ENCODE peak calls at places on chromosomes 2 and 18, in five cellular contexts. One of them, this sample, is unnamed.

GRCh38 chr2:69643602-69644505 is at the start of gene AAK1:
- DNase-seq in PC-3: peak
- DNase-seq in thoracic aorta: peak
- DNase-seq in SK-N-SH: peak
- DNase-seq in GM12865: peak
- DNase-seq in this sample: peak

GRCh38 chr2:216082388-216082733 is 642 bp downstream of the TMEM169 start:
- DNase-seq in PC-3: no peak
- DNase-seq in SK-N-SH: peak
- DNase-seq in GM12865: no peak
- DNase-seq in thoracic aorta: no peak
- DNase-seq in this sample: no peak

GRCh38 chr2:173264603-173265366 is 89.9 kb upstream of the CDCA7 start:
- DNase-seq in PC-3: no peak
- DNase-seq in SK-N-SH: no peak
- DNase-seq in thoracic aorta: no peak
- DNase-seq in GM12865: peak
- DNase-seq in this sample: no peak

GRCh38 chr2:88400398-88400797 is 52.1 kb downstream of the FOXI3 start:
- DNase-seq in SK-N-SH: peak
- DNase-seq in GM12865: no peak
- DNase-seq in PC-3: no peak
- DNase-seq in thoracic aorta: no peak
- DNase-seq in this sample: no peak

GRCh38 chr2:119476301-119477117 is 44.9 kb downstream of the TMEM37 start:
- DNase-seq in thoracic aorta: no peak
- DNase-seq in PC-3: peak
- DNase-seq in GM12865: peak
- DNase-seq in SK-N-SH: peak
- DNase-seq in this sample: peak

GRCh38 chr2:214193943-214194342 is 216.9 kb upstream of the VWC2L start:
- DNase-seq in SK-N-SH: no peak
- DNase-seq in GM12865: no peak
- DNase-seq in PC-3: peak
- DNase-seq in thoracic aorta: no peak
- DNase-seq in this sample: no peak

GRCh38 chr2:46305767-46306166 is 8.6 kb downstream of the EPAS1 start:
- DNase-seq in GM12865: no peak
- DNase-seq in SK-N-SH: no peak
- DNase-seq in thoracic aorta: no peak
- DNase-seq in PC-3: no peak
- DNase-seq in this sample: no peak

GRCh38 chr18:56068030-56068671 is 480.2 kb upstream of the TCF4 start:
- DNase-seq in SK-N-SH: peak
- DNase-seq in GM12865: no peak
- DNase-seq in PC-3: peak
- DNase-seq in thoracic aorta: no peak
- DNase-seq in this sample: no peak

GRCh38 chr2:201452058-201452736 is 657 bp downstream of the STRADB start:
- DNase-seq in GM12865: no peak
- DNase-seq in PC-3: peak
- DNase-seq in SK-N-SH: no peak
- DNase-seq in thoracic aorta: no peak
- DNase-seq in this sample: no peak
- H3K4me3 ChIP-seq in GM12865: peak
- H3K4me3 ChIP-seq in PC-3: peak
- H3K4me3 ChIP-seq in SK-N-SH: peak
- H3K4me3 ChIP-seq in thoracic aorta: peak
- H3K4me3 ChIP-seq in this sample: peak

DNA sequence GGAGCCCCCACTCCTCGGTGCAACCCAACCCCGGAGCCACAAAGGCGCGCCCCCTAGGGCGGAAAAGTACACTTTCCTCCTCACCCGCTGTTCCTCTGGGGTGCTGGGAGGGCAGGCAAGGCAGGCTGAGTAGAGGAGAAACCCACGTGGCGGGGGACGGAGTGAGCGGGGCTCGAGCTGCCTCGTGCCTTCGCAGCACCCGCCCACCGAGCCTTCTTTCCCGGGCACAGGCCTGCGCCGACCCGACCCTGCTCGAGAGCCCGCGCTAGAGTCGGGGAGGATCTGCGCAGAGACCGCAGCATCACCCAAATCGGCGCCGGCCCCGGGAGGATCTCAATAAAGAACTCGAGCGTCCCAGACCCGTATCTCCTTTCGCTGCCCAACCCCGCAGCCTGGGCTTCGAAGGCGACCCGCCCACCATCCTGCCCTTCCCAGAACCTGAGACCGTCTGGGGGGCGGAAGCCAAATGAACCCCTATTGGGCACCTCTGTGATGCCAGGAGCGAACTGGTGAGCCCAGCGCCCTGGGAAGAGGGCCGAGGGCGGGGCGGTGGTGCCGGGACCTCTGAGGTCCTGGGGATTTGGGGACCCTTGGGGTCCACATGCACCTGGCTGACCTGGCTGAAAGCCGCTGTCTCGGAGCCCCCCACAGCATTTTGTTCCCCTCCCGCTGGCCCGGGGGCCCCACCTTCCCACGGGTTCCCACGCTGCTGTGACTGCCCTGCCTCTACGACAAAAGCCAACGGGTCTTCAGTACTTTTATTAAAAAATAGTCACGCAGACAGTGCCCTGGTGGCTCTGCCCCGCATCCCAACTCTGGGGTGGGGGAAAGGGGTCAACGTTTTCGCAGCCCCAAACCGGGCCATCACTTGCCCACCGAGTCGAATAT is 1.3 kb downstream of the UCN start:
- DNase-seq in SK-N-SH: peak
- DNase-seq in thoracic aorta: no peak
- DNase-seq in GM12865: no peak
- DNase-seq in PC-3: no peak
- DNase-seq in this sample: no peak
- TF ChIP-seq CTCF in SK-N-SH: no peak
- TF ChIP-seq CTCF in thoracic aorta: no peak
- TF ChIP-seq CTCF in GM12865: no peak
- TF ChIP-seq CTCF in PC-3: no peak
- TF ChIP-seq CTCF in this sample: no peak

GRCh38 chr2:112584891-112585250 is 462 bp downstream of the CHCHD5 start:
- DNase-seq in SK-N-SH: no peak
- DNase-seq in GM12865: no peak
- DNase-seq in thoracic aorta: no peak
- DNase-seq in PC-3: no peak
- DNase-seq in this sample: peak

GRCh38 chr2:112583497-112584133 is 794 bp upstream of the CHCHD5 start:
- DNase-seq in SK-N-SH: peak
- DNase-seq in GM12865: peak
- DNase-seq in PC-3: peak
- DNase-seq in thoracic aorta: no peak
- DNase-seq in this sample: no peak

GRCh38 chr2:112584134-112584890 is at the start of gene CHCHD5:
- DNase-seq in SK-N-SH: peak
- DNase-seq in PC-3: peak
- DNase-seq in thoracic aorta: peak
- DNase-seq in GM12865: peak
- DNase-seq in this sample: peak

GRCh38 chr2:112585400-112585799 is 991 bp downstream of the CHCHD5 start:
- DNase-seq in GM12865: no peak
- DNase-seq in thoracic aorta: no peak
- DNase-seq in SK-N-SH: no peak
- DNase-seq in PC-3: no peak
- DNase-seq in this sample: no peak

GRCh38 chr2:112585873-112586477 is 1.6 kb downstream of the CHCHD5 start:
- DNase-seq in GM12865: no peak
- DNase-seq in thoracic aorta: no peak
- DNase-seq in PC-3: no peak
- DNase-seq in SK-N-SH: no peak
- DNase-seq in this sample: no peak
- H3K4me3 ChIP-seq in GM12865: no peak
- H3K4me3 ChIP-seq in thoracic aorta: no peak
- H3K4me3 ChIP-seq in PC-3: no peak
- H3K4me3 ChIP-seq in SK-N-SH: no peak
- H3K4me3 ChIP-seq in this sample: no peak

GRCh38 chr2:131153529-131153928 is 48.4 kb downstream of the PLEKHB2 start:
- DNase-seq in thoracic aorta: no peak
- DNase-seq in GM12865: no peak
- DNase-seq in SK-N-SH: no peak
- DNase-seq in PC-3: no peak
- DNase-seq in this sample: no peak

GRCh38 chr2:131155208-131155855 is 50.2 kb downstream of the PLEKHB2 start:
- DNase-seq in thoracic aorta: no peak
- DNase-seq in PC-3: no peak
- DNase-seq in SK-N-SH: peak
- DNase-seq in GM12865: no peak
- DNase-seq in this sample: no peak

GRCh38 chr2:131152065-131152464 is 46.9 kb downstream of the PLEKHB2 start:
- DNase-seq in GM12865: no peak
- DNase-seq in thoracic aorta: no peak
- DNase-seq in PC-3: no peak
- DNase-seq in SK-N-SH: peak
- DNase-seq in this sample: no peak

GRCh38 chr2:131154647-131155046 is 49.5 kb downstream of the PLEKHB2 start:
- DNase-seq in PC-3: no peak
- DNase-seq in SK-N-SH: peak
- DNase-seq in thoracic aorta: no peak
- DNase-seq in GM12865: no peak
- DNase-seq in this sample: no peak

GRCh38 chr2:131154071-131154531 is 49.0 kb downstream of the PLEKHB2 start:
- DNase-seq in thoracic aorta: no peak
- DNase-seq in PC-3: peak
- DNase-seq in SK-N-SH: peak
- DNase-seq in GM12865: peak
- DNase-seq in this sample: peak
- TF ChIP-seq CTCF in thoracic aorta: peak
- TF ChIP-seq CTCF in PC-3: peak
- TF ChIP-seq CTCF in SK-N-SH: peak
- TF ChIP-seq CTCF in GM12865: peak
- TF ChIP-seq CTCF in this sample: peak

GRCh38 chr2:234446404-234447076 is 50.3 kb downstream of the ARL4C start:
- DNase-seq in thoracic aorta: no peak
- DNase-seq in PC-3: no peak
- DNase-seq in GM12865: peak
- DNase-seq in SK-N-SH: no peak
- DNase-seq in this sample: peak

GRCh38 chr2:234447189-234447588 is 49.7 kb downstream of the ARL4C start:
- DNase-seq in GM12865: no peak
- DNase-seq in PC-3: no peak
- DNase-seq in SK-N-SH: no peak
- DNase-seq in thoracic aorta: no peak
- DNase-seq in this sample: no peak

GRCh38 chr2:234444888-234445287 is 52.0 kb downstream of the ARL4C start:
- DNase-seq in thoracic aorta: no peak
- DNase-seq in GM12865: peak
- DNase-seq in SK-N-SH: no peak
- DNase-seq in PC-3: no peak
- DNase-seq in this sample: no peak

GRCh38 chr2:234447963-234448362 is 48.9 kb downstream of the ARL4C start:
- DNase-seq in SK-N-SH: no peak
- DNase-seq in thoracic aorta: no peak
- DNase-seq in GM12865: no peak
- DNase-seq in PC-3: no peak
- DNase-seq in this sample: no peak

GRCh38 chr2:234444242-234444641 is 52.6 kb downstream of the ARL4C start:
- DNase-seq in SK-N-SH: no peak
- DNase-seq in PC-3: no peak
- DNase-seq in GM12865: no peak
- DNase-seq in thoracic aorta: no peak
- DNase-seq in this sample: no peak
- H3K4me3 ChIP-seq in SK-N-SH: no peak
- H3K4me3 ChIP-seq in PC-3: no peak
- H3K4me3 ChIP-seq in GM12865: no peak
- H3K4me3 ChIP-seq in thoracic aorta: no peak
- H3K4me3 ChIP-seq in this sample: no peak

This sample was measured in heart right ventricle.